ENCODE peak calls at places on chromosomes 4 and X, in eight cellular contexts. S is NCI-H510A treated with DMSO at 0.1 percent for 48 hours, G is H7, Z is adipocyte, T is KBM-7, L is mucosa of descending colon, O is A549, A is esophagus squamous epithelium. E is an unnamed sample.
A peak's percentile ranks its signal among the peaks of the same experiment; 100 is the strongest.

GRCh38 chr4:134202557-134202956 is 968 bp upstream of the PABPC4L start:
- DNase-seq in T (no peak), L (peak; percentile 1), Z (peak; percentile 33), G (no peak), O (no peak), S (no peak), A (no peak), E (no peak)

GRCh38 chr4:144709793-144710525 is 64.0 kb downstream of the HHIP start:
- DNase-seq in T (no peak), Z (no peak), S (no peak), A (no peak), O (peak; percentile 10), G (no peak), L (peak; percentile 45), E (no peak)

GRCh38 chr4:141898336-141898735 is 262.0 kb downstream of the IL15 start:
- DNase-seq in Z (no peak), A (no peak), S (no peak), O (no peak), G (no peak), L (no peak), T (peak; percentile 7), E (no peak)

GRCh38 chr4:161767116-161767515 is 396.7 kb downstream of the FSTL5 start:
- DNase-seq in S (no peak), T (no peak), G (no peak), Z (peak; percentile 73), O (no peak), A (no peak), L (no peak), E (no peak)

GRCh38 chrX:66638591-66639500 is at the start of gene EDA2R:
- DNase-seq in O (peak; percentile 54), S (no peak), L (peak; percentile 37), Z (peak; percentile 74), T (peak; percentile 73), A (no peak), G (peak; percentile 69), E (peak; percentile 83)

GRCh38 chrX:45850775-45851433 is 650.2 kb upstream of the DIPK2B start:
- DNase-seq in T (peak; percentile 73), O (peak; percentile 15), G (peak; percentile 44), A (no peak), L (peak; percentile 14), S (peak; percentile 6), Z (peak; percentile 67), E (peak; percentile 63)

GRCh38 chr4:18021470-18021719 is 160 bp downstream of the LCORL start:
- DNase-seq in A (no peak), T (no peak), G (peak; percentile 64), S (no peak), Z (no peak), L (no peak), O (no peak), E (no peak)

GRCh38 chr4:43763029-43763610 is 685.5 kb downstream of the KCTD8 start:
- DNase-seq in O (no peak), A (no peak), S (no peak), T (peak; percentile 39), Z (no peak), G (no peak), L (no peak), E (peak; percentile 19)